ENCODE peak calls at places on chromosome 10, in four cellular contexts. D is SK-N-SH, A is A549, W is left ventricle myocardium inferior. Y is an unnamed sample. For H3K4me1, the result is how much of the 10 kb centered on the place peaks cover.

GRCh38 chr10:77862595-77862994 is 64.0 kb downstream of the DLG5 start:
- DNase-seq in A (no peak), W (no peak), D (no peak), Y (no peak)

GRCh38 chr10:43228783-43229207 is 38.1 kb downstream of the RASGEF1A start:
- DNase-seq in W (peak), D (no peak), A (no peak), Y (no peak)

GRCh38 chr10:61197022-61197421 is 253.0 kb upstream of the RHOBTB1 start:
- DNase-seq in A (no peak), W (no peak), D (no peak), Y (no peak)

GRCh38 chr10:102718220-102718619 is 3.8 kb downstream of the SFXN2 start:
- DNase-seq in D (no peak), A (no peak), W (no peak), Y (peak)

GRCh38 chr10:132096223-132096622 is 30.5 kb downstream of the JAKMIP3 start:
- DNase-seq in A (peak), D (no peak), W (no peak), Y (no peak)

GRCh38 chr10:24843256-24843655 is 109.2 kb downstream of the PRTFDC1 start:
- DNase-seq in A (no peak), D (no peak), W (no peak), Y (no peak)

GRCh38 chr10:21265622-21266021 is 259.9 kb downstream of the SKIDA1 start:
- DNase-seq in D (no peak), A (peak), W (no peak), Y (no peak)

GRCh38 chr10:94186722-94187121 is 176.0 kb downstream of the NOC3L start:
- DNase-seq in D (peak), W (no peak), A (no peak), Y (no peak)

GRCh38 chr10:125157473-125157865 is 2.9 kb downstream of the CTBP2 start:
- DNase-seq in D (no peak), A (no peak), W (no peak), Y (peak)

GRCh38 chr10:98172073-98172472 is 37.6 kb downstream of the R3HCC1L start:
- DNase-seq in D (no peak), A (no peak), W (peak), Y (peak)

GRCh38 chr10:3729397-3729796 is 55.6 kb downstream of the KLF6 start:
- DNase-seq in D (no peak), W (no peak), A (no peak), Y (no peak)

GRCh38 chr10:71684356-71685173 is 35.0 kb downstream of the C10orf105 start:
- DNase-seq in W (no peak), A (no peak), D (no peak), Y (no peak)

GRCh38 chr10:77552252-77552651 is 85.4 kb downstream of the KCNMA1 start:
- DNase-seq in D (no peak), W (no peak), A (no peak), Y (no peak)

GRCh38 chr10:85642421-85643170 is 724.0 kb downstream of the GRID1 start:
- DNase-seq in W (no peak), D (no peak), A (peak), Y (no peak)

GRCh38 chr10:118585234-118585633 is 10.2 kb downstream of the PRLHR start:
- DNase-seq in D (no peak), A (no peak), W (no peak), Y (peak)

GRCh38 chr10:46022978-46023702 is 7.3 kb downstream of the NCOA4 start:
- DNase-seq in D (peak), A (peak), W (peak), Y (peak)

DNA sequence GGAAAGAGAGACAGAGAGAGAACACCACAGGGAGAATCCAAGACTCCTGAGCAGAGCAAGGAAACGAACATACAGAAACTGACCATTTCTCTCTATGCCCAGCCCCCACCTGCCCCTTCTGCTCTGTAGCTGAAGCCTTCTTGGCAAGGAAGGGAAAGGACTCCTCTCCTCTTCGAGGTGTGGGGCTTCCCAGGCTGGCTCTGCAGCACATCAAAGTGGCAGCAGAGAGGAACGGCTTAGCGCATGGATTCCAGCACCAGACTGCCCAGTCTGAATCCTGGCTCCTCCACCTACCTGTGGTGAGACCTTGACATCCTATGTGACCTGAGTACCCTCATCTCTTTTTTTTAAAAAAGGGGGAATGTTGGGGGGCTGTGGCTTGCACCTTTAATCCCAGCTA is 69.4 kb downstream of the SH3PXD2A start:
- DNase-seq in D (no peak), W (no peak), A (no peak), Y (no peak)
- H3K4me1 ChIP-seq in D (under half), W (half or more), A (under half), Y (under half)

GRCh38 chr10:63283093-63283492 is 150.0 kb downstream of the NRBF2 start:
- DNase-seq in A (no peak), D (no peak), W (no peak), Y (no peak)

GRCh38 chr10:63286340-63286739 is 153.2 kb downstream of the NRBF2 start:
- DNase-seq in D (no peak), A (no peak), W (no peak), Y (no peak)

GRCh38 chr10:63281967-63282366 is 148.8 kb downstream of the NRBF2 start:
- DNase-seq in D (no peak), A (no peak), W (no peak), Y (no peak)

DNA sequence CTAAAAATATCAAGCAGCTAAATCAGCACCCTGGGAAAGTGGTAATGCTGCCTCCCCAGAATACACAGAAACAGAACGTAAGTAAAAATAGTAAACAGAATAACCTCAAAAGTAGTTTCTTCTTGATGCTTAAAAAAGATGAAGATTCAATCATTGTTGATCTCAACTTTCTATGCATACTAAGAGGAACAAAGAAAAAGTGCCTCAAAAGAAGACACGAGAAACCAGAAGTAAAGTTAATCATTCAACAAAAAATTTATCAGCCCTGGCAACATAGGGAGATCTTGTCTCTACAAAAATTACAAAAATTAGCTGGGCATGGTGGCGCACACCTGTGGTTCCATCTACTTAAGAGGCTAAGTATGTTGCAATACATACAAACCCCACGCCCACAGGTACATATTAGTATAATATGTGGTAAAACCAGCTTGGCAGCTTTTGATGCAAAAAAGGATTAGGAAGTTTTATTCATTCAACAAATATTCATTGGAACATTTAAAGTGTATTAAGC is 153.7 kb downstream of the NRBF2 start:
- DNase-seq in A (no peak), W (no peak), D (no peak), Y (no peak)
- H3K4me3 ChIP-seq in A (no peak), W (no peak), D (no peak), Y (no peak)

GRCh38 chr10:68550747-68551411 is 9.3 kb upstream of the TET1 start:
- DNase-seq in A (peak), D (peak), W (no peak), Y (peak)
- TF ChIP-seq CTCF in A (peak), D (peak), W (peak), Y (peak)

GRCh38 chr10:5887029-5887428 is 2.7 kb downstream of the ANKRD16 start:
- DNase-seq in D (no peak), W (no peak), A (no peak), Y (no peak)
- H3K4me1 ChIP-seq in D (under half), W (under half), A (under half), Y (half or more)

GRCh38 chr10:78931333-78932083 is 137.3 kb upstream of the ZMIZ1 start:
- DNase-seq in W (peak), D (peak), A (no peak), Y (no peak)
- H3K4me3 ChIP-seq in W (no peak), D (no peak), A (no peak), Y (no peak)

DNA sequence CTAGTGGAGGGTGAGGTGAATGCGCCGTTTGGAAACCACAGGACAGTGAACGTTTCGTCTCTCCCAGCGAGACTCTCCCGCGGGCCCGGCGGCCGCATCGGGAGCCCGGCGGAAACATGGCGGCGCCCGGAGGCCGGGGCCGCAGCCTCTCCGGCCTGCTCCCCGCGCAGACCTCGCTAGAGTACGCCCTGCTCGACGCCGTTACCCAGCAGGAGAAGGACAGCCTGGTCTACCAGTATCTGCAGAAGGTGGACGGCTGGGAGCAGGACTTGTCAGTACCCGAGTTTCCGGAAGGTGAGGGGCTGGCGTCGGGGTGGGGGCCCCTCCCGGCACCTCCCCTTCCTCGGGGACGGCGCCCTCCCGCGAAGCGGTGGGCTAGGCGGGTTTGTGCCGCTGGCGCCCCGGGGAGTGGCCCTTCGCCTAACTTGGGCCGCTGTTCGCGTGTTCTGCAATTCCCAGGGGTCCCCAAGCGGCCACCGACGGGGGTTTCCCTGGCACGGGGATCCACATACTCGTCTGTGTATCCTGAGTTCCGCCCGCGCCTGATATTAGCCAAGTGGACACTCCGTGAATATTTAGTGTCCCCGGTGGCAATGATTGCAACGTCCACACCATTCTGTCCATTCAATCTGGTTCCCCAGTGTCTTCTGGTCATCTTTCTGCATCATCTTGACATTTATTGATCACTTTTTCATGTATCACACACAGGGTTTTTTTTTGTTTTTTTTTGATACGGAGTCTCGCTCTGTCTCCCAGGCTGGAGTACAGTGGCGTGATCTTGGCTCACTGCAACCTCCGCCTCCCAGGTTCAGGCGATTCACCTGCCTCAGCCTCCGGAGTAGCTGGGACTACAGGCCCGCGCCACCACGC is 531 bp downstream of the NHLRC2 start:
- DNase-seq in D (peak), W (peak), A (peak), Y (peak)
- TF ChIP-seq CTCF in D (peak), W (peak), A (no peak), Y (no peak)

GRCh38 chr10:110040767-110041478 is 33.1 kb downstream of the ADD3 start:
- DNase-seq in D (no peak), W (no peak), A (no peak), Y (no peak)
- H3K4me1 ChIP-seq in D (under half), W (half or more), A (under half), Y (under half)